ENCODE peak calls at places on chromosomes 16 and 17, in seven cellular contexts. A, V, Y, F, W, S and U are unnamed samples.

GRCh38 chr16:2026461-2027023 is at the start of gene NHERF2:
- DNase-seq in W (no peak), A (no peak), F (no peak), S (peak; percentile 90), Y (peak; percentile 5), V (no peak), U (peak; percentile 34)

GRCh38 chr17:34989473-34989872 is 9.2 kb downstream of the LIG3 start:
- DNase-seq in V (no peak), S (no peak), Y (no peak), A (no peak), F (no peak), W (no peak), U (no peak)

GRCh38 chr16:49855822-49856740 is at the start of gene ZNF423:
- DNase-seq in W (no peak), Y (no peak), S (no peak), F (no peak), V (no peak), A (no peak), U (no peak)

GRCh38 chr16:30533748-30534367 is 800 bp downstream of the ZNF747 start:
- DNase-seq in A (no peak), F (no peak), V (no peak), Y (no peak), S (no peak), W (no peak), U (no peak)

GRCh38 chr16:69848635-69849545 is 86.8 kb downstream of the WWP2 start:
- DNase-seq in A (no peak), S (peak; percentile 94), F (no peak), V (peak; percentile 68), W (peak; percentile 78), Y (no peak), U (no peak)

GRCh38 chr17:76270770-76271668 is 5.9 kb downstream of the UBALD2 start:
- DNase-seq in S (no peak), A (no peak), F (no peak), V (no peak), Y (no peak), W (no peak), U (no peak)

GRCh38 chr17:15112881-15113617 is 152.1 kb downstream of the PMP22 start:
- DNase-seq in A (no peak), Y (no peak), S (peak; percentile 42), W (no peak), F (no peak), V (no peak), U (no peak)

GRCh38 chr16:72427786-72428480 is 256.0 kb upstream of the PMFBP1 start:
- DNase-seq in S (no peak), W (no peak), Y (peak; percentile 66), A (no peak), F (no peak), V (no peak), U (no peak)

GRCh38 chr16:24815052-24815451 is 30.7 kb upstream of the SLC5A11 start:
- DNase-seq in S (no peak), A (no peak), F (no peak), V (no peak), W (no peak), Y (no peak), U (no peak)

GRCh38 chr17:42340691-42341127 is 47.5 kb downstream of the STAT3 start:
- DNase-seq in W (no peak), S (no peak), A (peak; percentile 2), F (no peak), V (no peak), Y (no peak), U (peak; percentile 32)

GRCh38 chr17:7833795-7834553 is at the start of gene KDM6B:
- DNase-seq in V (peak; percentile 88), F (peak; percentile 83), S (peak; percentile 95), A (peak; percentile 85), W (peak; percentile 90), Y (peak; percentile 83), U (peak; percentile 92)

GRCh38 chr17:40922239-40922638 is 15.2 kb downstream of the KRT23 start:
- DNase-seq in W (peak; percentile 63), A (no peak), Y (peak; percentile 25), S (peak; percentile 80), F (no peak), V (peak; percentile 92), U (no peak)

GRCh38 chr16:6492742-6493141 is 839.9 kb upstream of the RBFOX1 start:
- DNase-seq in W (no peak), S (no peak), Y (no peak), V (no peak), A (no peak), F (no peak), U (no peak)

GRCh38 chr16:51149721-51150158 is 1.3 kb downstream of the SALL1 start:
- DNase-seq in V (no peak), F (no peak), Y (no peak), A (no peak), S (no peak), W (no peak), U (no peak)

GRCh38 chr16:192686-193085 is 12.4 kb downstream of the HBQ1 start:
- DNase-seq in S (no peak), A (no peak), Y (no peak), W (no peak), V (no peak), F (no peak), U (no peak)

GRCh38 chr17:67490471-67490870 is 113.4 kb downstream of the PITPNC1 start:
- DNase-seq in S (no peak), W (no peak), F (no peak), Y (no peak), V (peak; percentile 40), A (no peak), U (no peak)

GRCh38 chr17:38798614-38799500 is 499 bp downstream of the PIP4K2B start:
- DNase-seq in W (peak; percentile 42), V (peak; percentile 33), Y (no peak), F (no peak), A (peak; percentile 48), S (peak; percentile 72), U (peak; percentile 59)

GRCh38 chr16:68401871-68402747 is 46.2 kb downstream of the SMPD3 start:
- DNase-seq in Y (no peak), V (peak; percentile 89), S (peak; percentile 73), F (no peak), A (no peak), W (peak; percentile 83), U (no peak)

GRCh38 chr16:49835116-49835880 is 20.6 kb downstream of the ZNF423 start:
- DNase-seq in A (no peak), W (no peak), F (no peak), Y (no peak), V (no peak), S (no peak), U (no peak)

GRCh38 chr16:68074850-68075249 is 10.3 kb upstream of the NFATC3 start:
- DNase-seq in F (no peak), S (no peak), W (no peak), A (peak; percentile 57), V (no peak), Y (no peak), U (peak; percentile 70)

GRCh38 chr17:37110816-37111215 is 162.1 kb downstream of the AATF start:
- DNase-seq in F (no peak), W (no peak), V (no peak), A (no peak), S (no peak), Y (peak; percentile 37), U (no peak)

GRCh38 chr16:50972899-50973298 is 178.2 kb downstream of the SALL1 start:
- DNase-seq in F (no peak), V (no peak), Y (no peak), A (no peak), S (no peak), W (no peak), U (no peak)

GRCh38 chr16:3321802-3322201 is 16.5 kb downstream of the ZNF75A start:
- DNase-seq in W (no peak), Y (no peak), S (no peak), V (no peak), A (no peak), F (no peak), U (no peak)

GRCh38 chr17:41009301-41009760 is 403 bp upstream of the KRTAP3-1 start:
- DNase-seq in W (no peak), V (no peak), S (no peak), F (no peak), A (no peak), Y (no peak), U (no peak)